ENCODE peak calls at places on chromosomes 7 and 10, in six cellular contexts. Z, W, D, O, L and H are unnamed samples.
A peak's percentile ranks its signal among the peaks of the same experiment; 100 is the strongest.

GRCh38 chr10:73999703-74000102 is 1.8 kb downstream of the VCL start:
- DNase-seq in Z (no peak), W (no peak), L (no peak), D (no peak), O (no peak), H (no peak)

GRCh38 chr7:101391991-101392390 is 29.3 kb downstream of the COL26A1 start:
- DNase-seq in O (no peak), L (no peak), Z (no peak), W (no peak), D (no peak), H (no peak)

GRCh38 chr10:88115968-88116367 is 252.5 kb downstream of the PTEN start:
- DNase-seq in W (no peak), D (no peak), Z (no peak), L (no peak), O (no peak), H (no peak)

GRCh38 chr10:90775351-90776028 is 82.3 kb downstream of the HTR7 start:
- DNase-seq in D (peak; percentile 34), O (peak; percentile 38), Z (no peak), L (no peak), W (no peak), H (no peak)

GRCh38 chr10:110153396-110153795 is 54.0 kb upstream of the MXI1 start:
- DNase-seq in L (no peak), W (no peak), Z (no peak), D (no peak), O (no peak), H (no peak)

GRCh38 chr10:98917828-98918227 is 317.8 kb downstream of the HPSE2 start:
- DNase-seq in O (no peak), L (no peak), W (no peak), Z (no peak), D (no peak), H (no peak)

GRCh38 chr7:69739182-69739581 is 140.9 kb downstream of the AUTS2 start:
- DNase-seq in O (no peak), D (no peak), L (peak; percentile 14), W (no peak), Z (no peak), H (no peak)

GRCh38 chr10:84243759-84244158 is 1.1 kb upstream of the RGR start:
- DNase-seq in L (no peak), D (no peak), W (no peak), O (no peak), Z (no peak), H (no peak)

GRCh38 chr7:37424995-37425394 is 23.7 kb downstream of the ELMO1 start:
- DNase-seq in Z (no peak), L (no peak), W (no peak), O (no peak), D (no peak), H (no peak)

GRCh38 chr10:97004591-97004990 is 172.5 kb downstream of the LCOR start:
- DNase-seq in L (no peak), D (no peak), Z (no peak), O (no peak), W (no peak), H (no peak)

GRCh38 chr10:115953983-115954382 is 319.0 kb downstream of the GFRA1 start:
- DNase-seq in D (no peak), W (no peak), L (no peak), Z (no peak), O (no peak), H (no peak)

GRCh38 chr7:26151650-26151952 is 397 bp upstream of the NFE2L3 start:
- DNase-seq in W (no peak), Z (no peak), O (no peak), D (no peak), L (no peak), H (no peak)

GRCh38 chr7:50431316-50431715 is 18.8 kb downstream of the FIGNL1 start:
- DNase-seq in L (no peak), W (no peak), O (no peak), Z (no peak), D (no peak), H (no peak)

GRCh38 chr7:155187061-155187785 is 110.5 kb upstream of the INSIG1 start:
- DNase-seq in W (no peak), Z (no peak), O (no peak), D (no peak), L (no peak), H (no peak)

GRCh38 chr10:83522881-83523386 is 616.4 kb upstream of the GHITM start:
- DNase-seq in D (no peak), W (no peak), Z (no peak), L (no peak), O (no peak), H (no peak)

GRCh38 chr7:98559958-98560357 is 57.1 kb upstream of the NPTX2 start:
- DNase-seq in O (no peak), L (no peak), D (no peak), W (no peak), Z (no peak), H (no peak)

GRCh38 chr10:11713186-11713743 is 28.9 kb upstream of the ECHDC3 start:
- DNase-seq in O (no peak), D (no peak), L (no peak), Z (no peak), W (no peak), H (no peak)

GRCh38 chr10:87866575-87866974 is 3.1 kb downstream of the PTEN start:
- DNase-seq in L (no peak), D (no peak), Z (no peak), O (no peak), W (no peak), H (no peak)

GRCh38 chr7:7848245-7848644 is 120.4 kb upstream of the GLCCI1 start:
- DNase-seq in D (no peak), Z (no peak), L (no peak), O (no peak), W (no peak), H (no peak)

GRCh38 chr7:96075510-96076349 is 246.2 kb downstream of the SLC25A13 start:
- DNase-seq in D (peak; percentile 33), O (peak; percentile 74), W (peak; percentile 55), Z (no peak), L (peak; percentile 38), H (peak; percentile 32)

GRCh38 chr10:11469575-11470391 is 141.7 kb downstream of the USP6NL start:
- DNase-seq in W (no peak), D (no peak), Z (no peak), L (no peak), O (no peak), H (no peak)